ENCODE peak calls at places on chromosomes 5 and 9, in five cellular contexts. Z, P, H, U and L are unnamed samples.

GRCh38 chr5:23352437-23352836 is 155.0 kb upstream of the PRDM9 start:
- DNase-seq in Z (no peak), P (peak; percentile 7), H (no peak), U (no peak), L (peak; percentile 72)

GRCh38 chr9:5447337-5447736 is 3.0 kb upstream of the CD274 start:
- DNase-seq in Z (no peak), P (no peak), H (no peak), U (no peak), L (no peak)

GRCh38 chr5:137190031-137190430 is 309.1 kb downstream of the SPOCK1 start:
- DNase-seq in Z (no peak), P (no peak), H (no peak), U (no peak), L (no peak)

GRCh38 chr9:131837836-131838235 is 98.0 kb upstream of the RAPGEF1 start:
- DNase-seq in Z (no peak), P (no peak), H (no peak), U (no peak), L (no peak)

GRCh38 chr9:80664327-80665210 is 1024.8 kb downstream of the TLE1 start:
- DNase-seq in Z (no peak), P (no peak), H (no peak), U (no peak), L (no peak)

GRCh38 chr5:172857982-172858381 is 23.9 kb downstream of the ERGIC1 start:
- DNase-seq in Z (no peak), P (no peak), H (no peak), U (no peak), L (no peak)

GRCh38 chr9:129330711-129331279 is 152.7 kb upstream of the IER5L start:
- DNase-seq in Z (no peak), P (no peak), H (no peak), U (no peak), L (peak; percentile 33)

GRCh38 chr5:180460834-180461233 is 33.3 kb upstream of the CNOT6 start:
- DNase-seq in Z (no peak), P (no peak), H (no peak), U (no peak), L (no peak)

GRCh38 chr5:95759005-95759404 is 27.9 kb downstream of the RHOBTB3 start:
- DNase-seq in Z (no peak), P (no peak), H (no peak), U (no peak), L (no peak)

GRCh38 chr5:53350991-53351770 is 129.2 kb upstream of the FST start:
- DNase-seq in Z (no peak), P (no peak), H (no peak), U (no peak), L (peak; percentile 18)

GRCh38 chr5:163571755-163572154 is 66.3 kb downstream of the MAT2B start:
- DNase-seq in Z (no peak), P (no peak), H (no peak), U (no peak), L (peak; percentile 84)

GRCh38 chr9:37029776-37030590 is 4.1 kb downstream of the PAX5 start:
- DNase-seq in Z (no peak), P (no peak), H (no peak), U (no peak), L (no peak)

GRCh38 chr5:34684281-34684979 is 28.3 kb downstream of the RAI14 start:
- DNase-seq in Z (no peak), P (peak; percentile 69), H (no peak), U (no peak), L (peak; percentile 17)

GRCh38 chr9:134678206-134678605 is 36.6 kb downstream of the COL5A1 start:
- DNase-seq in Z (no peak), P (no peak), H (no peak), U (no peak), L (no peak)

GRCh38 chr9:96009690-96010477 is 134.4 kb downstream of the ERCC6L2 start:
- DNase-seq in Z (no peak), P (no peak), H (no peak), U (no peak), L (no peak)

GRCh38 chr9:127451681-127452480 is 571 bp downstream of the LRSAM1 start:
- DNase-seq in Z (peak; percentile 80), P (peak; percentile 55), H (peak; percentile 35), U (no peak), L (peak; percentile 57)

GRCh38 chr9:1328341-1328740 is 278.2 kb downstream of the DMRT2 start:
- DNase-seq in Z (no peak), P (no peak), H (no peak), U (no peak), L (no peak)

GRCh38 chr5:78519198-78519941 is 129.2 kb downstream of the LHFPL2 start:
- DNase-seq in Z (no peak), P (no peak), H (no peak), U (no peak), L (no peak)